ENCODE peak calls at places on chromosomes 4 and X, in nine cellular contexts. G is ovary, W is K562, O is HepG2, S is transverse colon, B is stomach, T is A549, N is upper lobe of left lung, U is GM12878. V is an unnamed sample.

GRCh38 chr4:38424171-38424871 is 239.7 kb upstream of the KLF3 start:
- DNase-seq in G (no peak), W (no peak), O (peak), S (peak), B (peak), T (no peak), N (peak), U (no peak), V (no peak)

GRCh38 chr4:183823394-183823793 is 81.7 kb upstream of the STOX2 start:
- DNase-seq in G (no peak), W (no peak), O (no peak), S (peak), B (no peak), T (no peak), N (no peak), U (no peak), V (peak)

GRCh38 chr4:186105721-186106335 is 1.3 kb downstream of the FAM149A start:
- DNase-seq in G (no peak), W (peak), O (no peak), S (peak), B (no peak), T (no peak), N (no peak), U (no peak), V (no peak)

GRCh38 chr4:151408380-151408629 is 671 bp upstream of the FHIP1A start:
- DNase-seq in G (no peak), W (no peak), O (no peak), S (no peak), B (no peak), T (no peak), N (no peak), U (no peak), V (no peak)

GRCh38 chr4:109682875-109683274 is 20.4 kb downstream of the CASP6 start:
- DNase-seq in G (no peak), W (no peak), O (no peak), S (no peak), B (no peak), T (no peak), N (no peak), U (no peak), V (no peak)

GRCh38 chrX:107102980-107103379 is 15.6 kb downstream of the RBM41 start:
- DNase-seq in G (no peak), W (peak), O (peak), S (no peak), B (no peak), T (no peak), N (no peak), U (no peak), V (no peak)

GRCh38 chrX:39242187-39242586 is 440.9 kb downstream of the MID1IP1 start:
- DNase-seq in G (no peak), W (peak), O (peak), S (peak), B (peak), T (peak), N (no peak), U (no peak), V (no peak)

GRCh38 chr4:91826186-91826585 is 477.6 kb upstream of the GRID2 start:
- DNase-seq in G (no peak), W (no peak), O (no peak), S (no peak), B (no peak), T (no peak), N (no peak), U (no peak), V (no peak)

GRCh38 chr4:53067125-53067802 is 205.1 kb downstream of the RASL11B start:
- DNase-seq in G (no peak), W (no peak), O (no peak), S (no peak), B (no peak), T (no peak), N (no peak), U (no peak), V (no peak)

GRCh38 chr4:157045507-157046127 is 30.3 kb upstream of the GLRB start:
- DNase-seq in G (no peak), W (peak), O (peak), S (peak), B (no peak), T (peak), N (no peak), U (no peak), V (peak)

GRCh38 chr4:157048248-157048647 is 27.7 kb upstream of the GLRB start:
- DNase-seq in G (no peak), W (no peak), O (no peak), S (peak), B (no peak), T (no peak), N (no peak), U (no peak), V (peak)

GRCh38 chr4:157040380-157040779 is 35.6 kb upstream of the GLRB start:
- DNase-seq in G (no peak), W (no peak), O (no peak), S (no peak), B (no peak), T (no peak), N (no peak), U (no peak), V (no peak)

GRCh38 chr4:157043131-157043530 is 32.8 kb upstream of the GLRB start:
- DNase-seq in G (no peak), W (no peak), O (peak), S (no peak), B (no peak), T (no peak), N (no peak), U (no peak), V (no peak)
- TF ChIP-seq CTCF in G (no peak), W (no peak), O (no peak), S (no peak), B (no peak), T (no peak), N (no peak), U (no peak), V (no peak)

GRCh38 chrX:16239211-16239610 is 71.9 kb downstream of the MAGEB17 start:
- DNase-seq in G (no peak), W (no peak), O (no peak), S (no peak), B (no peak), T (peak), N (no peak), U (peak), V (no peak)
- TF ChIP-seq EP300 in G (no peak), W (no peak), O (no peak), S (no peak), B (no peak), T (no peak), N (no peak), U (no peak), V (no peak)

DNA sequence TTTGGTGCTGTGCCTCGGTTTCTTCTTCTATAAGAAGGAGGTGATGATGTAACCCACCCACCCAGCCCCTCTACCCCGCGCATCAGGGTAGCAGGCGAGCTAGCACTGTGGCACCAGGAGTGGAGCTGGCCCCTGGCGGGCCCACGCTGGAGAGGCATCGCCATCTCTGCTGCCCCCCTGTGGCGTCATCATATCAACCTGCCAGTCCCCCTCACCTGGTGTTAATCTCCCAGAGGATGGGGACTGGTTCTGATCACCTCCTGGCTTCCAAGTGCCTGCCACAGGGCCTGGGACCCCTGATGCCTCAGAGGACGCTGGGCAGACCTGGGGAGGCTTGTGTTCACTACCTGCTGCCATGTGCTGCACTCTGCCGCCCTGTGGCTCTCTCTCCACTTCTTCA is 6.3 kb upstream of the SORCS2 start:
- DNase-seq in G (peak), W (peak), O (peak), S (no peak), B (no peak), T (peak), N (no peak), U (no peak), V (no peak)
- TF ChIP-seq CTCF in G (no peak), W (peak), O (peak), S (peak), B (no peak), T (peak), N (no peak), U (peak), V (peak)

GRCh38 chr4:170198742-170199141 is 109.0 kb upstream of the AADAT start:
- DNase-seq in G (no peak), W (no peak), O (no peak), S (no peak), B (no peak), T (no peak), N (no peak), U (no peak), V (no peak)

GRCh38 chr4:170202721-170203120 is 113.0 kb upstream of the AADAT start:
- DNase-seq in G (no peak), W (no peak), O (no peak), S (no peak), B (no peak), T (no peak), N (no peak), U (no peak), V (no peak)
- TF ChIP-seq EP300 in G (no peak), W (no peak), O (no peak), S (no peak), B (no peak), T (no peak), N (no peak), U (no peak), V (no peak)

DNA sequence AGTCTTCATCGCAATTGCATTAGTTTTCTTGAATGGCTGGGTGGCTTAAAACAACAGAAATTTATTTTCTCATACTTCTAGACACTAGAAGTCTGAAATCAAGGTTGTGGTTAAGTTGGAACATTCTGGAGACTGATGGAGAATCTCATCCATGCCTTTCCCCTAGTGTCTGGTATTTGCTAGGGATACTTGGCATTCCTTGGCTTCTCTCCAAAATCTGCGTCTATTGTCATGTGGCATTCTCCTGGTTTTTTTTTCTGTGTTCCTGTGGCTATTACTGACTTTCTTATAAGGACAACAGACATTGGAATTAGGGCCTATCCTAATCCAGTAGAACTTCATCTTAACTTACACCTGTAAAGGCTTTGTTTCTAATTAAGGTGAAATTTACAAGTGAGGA is 272.8 kb upstream of the EPHA5 start:
- DNase-seq in G (no peak), W (no peak), O (peak), S (no peak), B (no peak), T (peak), N (no peak), U (no peak), V (no peak)
- TF ChIP-seq CTCF in G (no peak), W (no peak), O (no peak), S (no peak), B (no peak), T (no peak), N (no peak), U (no peak), V (no peak)

GRCh38 chrX:72305286-72306084 is at the start of gene CITED1:
- DNase-seq in G (peak), W (no peak), O (no peak), S (no peak), B (no peak), T (peak), N (peak), U (no peak), V (no peak)

GRCh38 chrX:72308209-72308565 is 2.5 kb upstream of the CITED1 start:
- DNase-seq in G (no peak), W (no peak), O (no peak), S (no peak), B (no peak), T (no peak), N (no peak), U (no peak), V (no peak)

GRCh38 chrX:72306085-72306801 is 529 bp upstream of the CITED1 start:
- DNase-seq in G (no peak), W (peak), O (no peak), S (no peak), B (no peak), T (peak), N (peak), U (no peak), V (no peak)

GRCh38 chrX:72307646-72308051 is 1.9 kb upstream of the CITED1 start:
- DNase-seq in G (no peak), W (peak), O (no peak), S (no peak), B (no peak), T (no peak), N (no peak), U (no peak), V (no peak)

DNA sequence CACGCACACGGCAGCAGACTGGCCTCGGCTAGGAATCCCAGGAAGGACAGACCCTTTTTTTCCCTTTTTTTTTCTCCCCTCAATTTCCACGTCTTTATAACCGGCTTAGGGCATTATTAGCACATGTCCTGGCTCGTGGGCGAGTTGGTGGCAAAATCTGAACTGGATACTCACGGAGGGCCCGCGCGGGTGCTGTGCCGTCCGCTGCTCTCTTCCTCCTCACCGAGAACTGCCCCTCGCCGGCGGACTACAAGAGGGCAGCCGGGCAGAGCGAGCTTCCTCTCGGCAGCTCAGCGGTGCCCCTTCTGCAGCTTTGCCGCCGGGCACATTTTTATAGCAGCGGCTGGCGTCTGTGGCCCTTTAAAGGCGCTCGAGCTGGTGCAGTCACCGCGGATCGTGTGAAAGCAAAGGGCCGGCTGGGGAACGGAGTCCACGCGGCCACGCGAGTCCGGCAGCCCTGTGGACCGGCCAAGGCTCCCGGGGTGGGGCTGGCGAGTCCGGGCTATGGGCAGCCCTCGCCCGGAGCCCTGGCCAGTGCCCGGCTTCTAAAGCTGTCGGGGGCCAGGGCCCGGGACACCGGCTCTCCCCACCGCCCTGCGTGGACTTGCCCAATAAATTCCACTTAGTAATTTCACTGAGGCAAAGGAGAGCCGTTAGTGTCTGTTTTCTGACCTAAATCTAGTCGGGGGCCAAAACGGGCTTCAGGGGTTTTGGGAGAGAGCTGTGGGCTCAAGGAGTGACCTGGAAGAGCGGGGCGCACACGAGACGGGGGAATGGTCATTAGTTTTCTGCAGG is 1.3 kb upstream of the CITED1 start:
- DNase-seq in G (peak), W (peak), O (peak), S (peak), B (peak), T (peak), N (peak), U (no peak), V (peak)
- TF ChIP-seq EP300 in G (no peak), W (no peak), O (no peak), S (no peak), B (no peak), T (no peak), N (no peak), U (no peak), V (no peak)

DNA sequence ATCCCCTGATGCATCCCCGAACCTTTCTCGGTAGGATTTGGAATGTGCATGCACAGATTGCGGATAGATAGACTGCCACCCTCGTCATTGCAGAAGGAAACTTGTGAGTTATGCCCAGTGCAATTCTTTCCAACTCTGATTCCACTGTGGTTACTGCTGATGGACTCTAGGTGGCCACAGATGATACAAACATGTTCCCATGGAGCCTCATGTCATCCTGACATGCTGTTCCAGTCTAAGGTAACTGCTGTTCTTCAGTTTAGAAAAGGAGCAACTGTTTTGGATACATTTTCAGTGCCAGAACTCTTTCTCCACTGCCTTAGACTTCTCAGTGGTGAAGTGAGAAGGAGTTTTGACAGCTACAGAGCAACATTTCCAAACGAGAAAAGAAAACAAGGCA is 9.0 kb upstream of the VCX3B start:
- DNase-seq in G (no peak), W (no peak), O (no peak), S (no peak), B (no peak), T (no peak), N (no peak), U (no peak), V (no peak)
- TF ChIP-seq CTCF in G (no peak), W (no peak), O (no peak), S (no peak), B (no peak), T (no peak), N (no peak), U (no peak), V (no peak)

V was measured in tibial nerve.